ENCODE peak calls at places on chromosomes 1 and 21, in ten cellular contexts. E is fibroblast of the conjunctiva; O is mesendoderm; P is Jurkat, Clone E6-1; J is HCT116; X is Peyer's patch; F is stimulated activated CD4-positive, alpha-beta T cell treated with anti-CD3 and anti-CD28 coated beads, Interleukin-1b, Interleukin-23, amount 100 ng/mL, for 24 hours; I is RPMI8226; U is stimulated activated CD8-positive, alpha-beta memory T cell treated with anti-CD3 and anti-CD28 coated beads, Interleukin-15, amount 100 ng/mL, for 1 hour; W is CD8-positive, alpha-beta T cell. M is an unnamed sample.

GRCh38 chr1:190377294-190377693 is 100.4 kb downstream of the BRINP3 start:
- DNase-seq in E (no peak), O (no peak), P (no peak), J (no peak), X (no peak), F (no peak), I (peak), U (no peak), W (no peak), M (no peak)

GRCh38 chr1:52032785-52033131 is 852 bp downstream of the KTI12 start:
- DNase-seq in E (no peak), O (peak), P (no peak), J (no peak), X (peak), F (no peak), I (peak), U (no peak), W (no peak), M (peak)

GRCh38 chr1:85473390-85473789 is 8.4 kb upstream of the DDAH1 start:
- DNase-seq in E (no peak), O (no peak), P (no peak), J (no peak), X (no peak), F (no peak), I (no peak), U (no peak), W (no peak), M (no peak)

GRCh38 chr21:33266050-33266783 is at the start of gene IL10RB:
- DNase-seq in E (no peak), O (peak), P (peak), J (no peak), X (peak), F (peak), I (peak), U (peak), W (peak), M (peak)

GRCh38 chr1:205449750-205450443 is 5.9 kb downstream of the BLACAT1 start:
- DNase-seq in E (no peak), O (peak), P (no peak), J (peak), X (peak), F (no peak), I (no peak), U (no peak), W (no peak), M (peak)

GRCh38 chr21:15976807-15977206 is 247.0 kb downstream of the USP25 start:
- DNase-seq in E (no peak), O (peak), P (no peak), J (no peak), X (no peak), F (no peak), I (peak), U (no peak), W (no peak), M (no peak)

GRCh38 chr1:25890249-25891034 is 14.9 kb upstream of the PAQR7 start:
- DNase-seq in E (no peak), O (peak), P (no peak), J (peak), X (peak), F (no peak), I (no peak), U (no peak), W (no peak), M (no peak)

GRCh38 chr1:5794279-5794678 is 197.9 kb downstream of the NPHP4 start:
- DNase-seq in E (no peak), O (no peak), P (no peak), J (no peak), X (no peak), F (no peak), I (no peak), U (no peak), W (no peak), M (no peak)

GRCh38 chr1:24635195-24635843 is 7.8 kb upstream of the SRRM1 start:
- DNase-seq in E (peak), O (peak), P (peak), J (peak), X (no peak), F (no peak), I (peak), U (no peak), W (no peak), M (peak)

GRCh38 chr1:66693856-66694255 is 58.4 kb upstream of the DYNLT5 start:
- DNase-seq in E (no peak), O (no peak), P (no peak), J (no peak), X (no peak), F (no peak), I (no peak), U (no peak), W (no peak), M (no peak)

M was measured in AG08396.